ENCODE peak calls at places on chromosomes 16 and 17, in eight cellular contexts. Q is HTR-8/SVneo; R is fibroblast of mammary gland; H is stimulated activated CD4-positive, alpha-beta T cell treated with anti-CD3 and anti-CD28 coated beads, Interleukin-4, amount 100 ng/mL, for 48 hours; E is AG04450; I is NCI-H460; L is AG10803; U is activated naive CD4-positive, alpha-beta T cell treated with anti-CD3 and anti-CD28 coated beads, Interleukin-2, amount 10 ng/mL, durations not matched to agents 7 days and 5 days. P is an unnamed sample.
A peak's percentile ranks its signal among the peaks of the same experiment; 100 is the strongest.

GRCh38 chr17:37605813-37606505 is 3.3 kb downstream of the SYNRG start:
- DNase-seq in I (no peak), Q (no peak), H (no peak), R (no peak), L (peak; percentile 43), U (peak; percentile 70), E (no peak), P (peak; percentile 42)

GRCh38 chr17:694239-694638 is 20.4 kb downstream of the VPS53 start:
- DNase-seq in U (no peak), L (peak; percentile 99), R (peak; percentile 96), E (peak; percentile 97), I (peak; percentile 90), H (no peak), Q (peak; percentile 87), P (peak; percentile 99)

GRCh38 chr17:13024526-13025263 is 6.9 kb upstream of the ELAC2 start:
- DNase-seq in E (peak; percentile 16), L (peak; percentile 36), H (peak; percentile 54), R (peak; percentile 60), I (peak; percentile 61), Q (peak; percentile 61), U (peak; percentile 68), P (no peak)

GRCh38 chr17:47844814-47845453 is 3.9 kb upstream of the SCRN2 start:
- DNase-seq in E (no peak), R (peak; percentile 25), H (no peak), I (no peak), U (no peak), Q (no peak), L (peak; percentile 38), P (no peak)

GRCh38 chr16:636206-637080 is at the start of gene METTL26:
- DNase-seq in U (peak; percentile 96), Q (peak; percentile 95), I (peak; percentile 94), E (peak; percentile 78), R (peak; percentile 91), L (peak; percentile 92), H (peak; percentile 92), P (peak; percentile 81)

GRCh38 chr16:54236761-54237160 is 49.8 kb downstream of the IRX3 start:
- DNase-seq in U (no peak), E (no peak), I (no peak), L (peak; percentile 68), R (peak; percentile 89), Q (no peak), H (no peak), P (peak; percentile 47)

GRCh38 chr16:50293994-50294855 is 27.9 kb downstream of the ADCY7 start:
- DNase-seq in L (no peak), U (no peak), R (no peak), H (no peak), E (no peak), I (no peak), Q (no peak), P (no peak)

GRCh38 chr17:61750656-61751055 is 112.7 kb downstream of the BRIP1 start:
- DNase-seq in R (no peak), H (no peak), E (no peak), L (no peak), I (no peak), Q (no peak), U (no peak), P (no peak)

GRCh38 chr16:4477966-4478365 is 1.8 kb downstream of the HMOX2 start:
- DNase-seq in L (peak; percentile 53), U (peak; percentile 26), E (no peak), Q (peak; percentile 45), H (no peak), R (peak; percentile 60), I (no peak), P (peak; percentile 62)

GRCh38 chr16:21121150-21121549 is 29.5 kb downstream of the DNAH3 start:
- DNase-seq in H (no peak), E (no peak), R (no peak), L (no peak), I (no peak), Q (no peak), U (no peak), P (no peak)

GRCh38 chr16:2224183-2224486 is 744 bp downstream of the E4F1 start:
- DNase-seq in I (peak; percentile 30), H (no peak), L (peak; percentile 49), E (no peak), Q (no peak), U (no peak), R (peak; percentile 56), P (no peak)

GRCh38 chr16:27109666-27110523 is 43.2 kb downstream of the C16orf82 start:
- DNase-seq in L (peak; percentile 60), U (peak; percentile 80), E (peak; percentile 18), R (peak; percentile 60), H (peak; percentile 85), I (peak; percentile 34), Q (peak; percentile 62), P (peak; percentile 19)

GRCh38 chr16:58099097-58099955 is 29.9 kb downstream of the CFAP20 start:
- DNase-seq in R (no peak), U (no peak), Q (no peak), L (no peak), I (no peak), E (no peak), H (no peak), P (no peak)

GRCh38 chr17:77770331-77771105 is 188.0 kb upstream of the TNRC6C start:
- DNase-seq in L (peak; percentile 65), E (peak; percentile 20), H (no peak), U (no peak), I (peak; percentile 69), R (peak; percentile 97), Q (no peak), P (peak; percentile 91)

GRCh38 chr17:79176792-79177601 is 102.4 kb downstream of the ENGASE start:
- DNase-seq in H (no peak), R (no peak), L (no peak), U (no peak), E (no peak), Q (no peak), I (no peak), P (no peak)

GRCh38 chr16:53358884-53359283 is 75.4 kb upstream of the RBL2 start:
- DNase-seq in R (no peak), U (no peak), I (no peak), Q (no peak), L (no peak), H (no peak), E (no peak), P (no peak)

GRCh38 chr17:77326636-77327035 is 185.9 kb downstream of the SEC14L1 start:
- DNase-seq in H (no peak), U (no peak), R (no peak), I (no peak), Q (no peak), L (no peak), E (no peak), P (no peak)

GRCh38 chr17:60506312-60506711 is 19.7 kb downstream of the APPBP2 start:
- DNase-seq in R (peak; percentile 91), L (peak; percentile 48), Q (peak; percentile 84), I (no peak), U (no peak), H (no peak), E (peak; percentile 60), P (peak; percentile 90)

GRCh38 chr16:48556913-48557351 is 53.0 kb downstream of the N4BP1 start:
- DNase-seq in U (no peak), Q (no peak), R (peak; percentile 88), H (no peak), L (peak; percentile 63), E (peak; percentile 49), I (no peak), P (peak; percentile 81)

GRCh38 chr17:20153231-20153630 is 144.1 kb downstream of the SPECC1 start:
- DNase-seq in R (no peak), U (no peak), Q (no peak), E (no peak), L (no peak), H (no peak), I (no peak), P (no peak)

GRCh38 chr17:19013806-19014627 is 9.5 kb upstream of the FAM83G start:
- DNase-seq in R (no peak), Q (no peak), L (no peak), U (no peak), I (no peak), H (no peak), E (no peak), P (no peak)

GRCh38 chr17:81389585-81389984 is 5.7 kb upstream of the BAHCC1 start:
- DNase-seq in I (no peak), E (no peak), L (peak; percentile 13), U (no peak), Q (no peak), R (no peak), H (no peak), P (no peak)

GRCh38 chr17:77644981-77645380 is 313.5 kb upstream of the TNRC6C start:
- DNase-seq in U (peak; percentile 33), I (no peak), Q (no peak), E (no peak), H (no peak), R (no peak), L (no peak), P (no peak)

GRCh38 chr17:30413109-30413508 is 34.4 kb downstream of the CPD start:
- DNase-seq in I (no peak), R (peak; percentile 76), Q (peak; percentile 10), L (no peak), H (no peak), U (no peak), E (no peak), P (peak; percentile 10)

GRCh38 chr16:27199747-27200146 is 3.6 kb upstream of the KDM8 start:
- DNase-seq in U (peak; percentile 63), H (no peak), L (peak; percentile 78), Q (no peak), E (no peak), R (no peak), I (no peak), P (peak; percentile 4)

GRCh38 chr16:27515874-27516353 is 33.8 kb downstream of the GTF3C1 start:
- DNase-seq in U (peak; percentile 37), I (peak; percentile 17), H (peak; percentile 24), Q (peak; percentile 45), L (no peak), R (peak; percentile 21), E (no peak), P (no peak)

GRCh38 chr16:4317471-4318170 is 1.8 kb downstream of the GLIS2 start:
- DNase-seq in L (no peak), U (no peak), I (no peak), R (no peak), H (no peak), E (no peak), Q (peak; percentile 42), P (peak; percentile 42)

GRCh38 chr17:53722407-53722806 is 100.3 kb upstream of the KIF2B start:
- DNase-seq in Q (peak; percentile 86), H (no peak), R (peak; percentile 97), I (no peak), U (no peak), L (peak; percentile 98), E (peak; percentile 56), P (peak; percentile 100)

GRCh38 chr17:38605230-38605851 is 411 bp downstream of the SRCIN1 start:
- DNase-seq in Q (peak; percentile 67), L (no peak), E (no peak), U (no peak), I (no peak), R (no peak), H (no peak), P (no peak)

GRCh38 chr17:60508384-60508980 is 17.6 kb downstream of the APPBP2 start:
- DNase-seq in U (no peak), L (no peak), I (no peak), E (no peak), H (no peak), Q (no peak), R (no peak), P (no peak)

GRCh38 chr17:51588063-51588462 is 327.7 kb downstream of the UTP18 start:
- DNase-seq in U (no peak), I (no peak), R (no peak), Q (no peak), L (no peak), H (no peak), E (no peak), P (no peak)

GRCh38 chr16:84045818-84046470 is 3.3 kb upstream of the SLC38A8 start:
- DNase-seq in I (no peak), L (no peak), H (no peak), R (no peak), E (no peak), U (no peak), Q (no peak), P (no peak)

GRCh38 chr16:70685938-70686375 is at the start of gene MTSS2:
- DNase-seq in R (peak; percentile 76), Q (peak; percentile 83), E (peak; percentile 68), U (peak; percentile 73), I (peak; percentile 50), L (peak; percentile 89), H (no peak), P (peak; percentile 73)

GRCh38 chr17:41049110-41049509 is 2.0 kb upstream of the KRTAP2-1 start:
- DNase-seq in R (peak; percentile 60), E (no peak), U (no peak), L (peak; percentile 85), Q (peak; percentile 53), I (no peak), H (no peak), P (peak; percentile 84)

P was measured in astrocyte.